ENCODE peak calls at places on chromosomes 12 and 14, in six cellular contexts. One of them, this sample, is unnamed.
A peak's percentile ranks its signal among the peaks of the same experiment; 100 is the strongest.

GRCh38 chr14:35403085-35403396 is 1.5 kb downstream of the NFKBIA start:
- DNase-seq in neuronal stem cell: no peak
- DNase-seq in IMR-90: peak; percentile 58
- DNase-seq in trophoblast cell: peak; percentile 28
- DNase-seq in H1: no peak
- DNase-seq in H9: no peak
- DNase-seq in this sample: no peak

GRCh38 chr12:122354958-122355641 is 67.4 kb downstream of the CLIP1 start:
- DNase-seq in trophoblast cell: no peak
- DNase-seq in H9: no peak
- DNase-seq in IMR-90: no peak
- DNase-seq in H1: no peak
- DNase-seq in neuronal stem cell: no peak
- DNase-seq in this sample: no peak

GRCh38 chr14:81162941-81163340 is 57.8 kb downstream of the GTF2A1 start:
- DNase-seq in IMR-90: peak; percentile 34
- DNase-seq in H1: no peak
- DNase-seq in trophoblast cell: peak; percentile 26
- DNase-seq in neuronal stem cell: no peak
- DNase-seq in H9: no peak
- DNase-seq in this sample: no peak

GRCh38 chr14:64788706-64789105 is 84.5 kb downstream of the PLEKHG3 start:
- DNase-seq in H9: no peak
- DNase-seq in trophoblast cell: peak; percentile 62
- DNase-seq in H1: no peak
- DNase-seq in IMR-90: peak; percentile 94
- DNase-seq in neuronal stem cell: no peak
- DNase-seq in this sample: peak; percentile 77

GRCh38 chr14:72476657-72477499 is 417.0 kb downstream of the DPF3 start:
- DNase-seq in H9: peak; percentile 33
- DNase-seq in IMR-90: peak; percentile 53
- DNase-seq in trophoblast cell: peak; percentile 31
- DNase-seq in H1: no peak
- DNase-seq in neuronal stem cell: no peak
- DNase-seq in this sample: peak; percentile 86

GRCh38 chr14:66508846-66509621 is 1.1 kb downstream of the GPHN start:
- DNase-seq in trophoblast cell: peak; percentile 37
- DNase-seq in neuronal stem cell: peak; percentile 33
- DNase-seq in H9: peak; percentile 31
- DNase-seq in IMR-90: peak; percentile 15
- DNase-seq in H1: peak; percentile 67
- DNase-seq in this sample: peak; percentile 47

GRCh38 chr12:51911788-51912711 is 4.7 kb downstream of the ACVRL1 start:
- DNase-seq in H1: no peak
- DNase-seq in neuronal stem cell: no peak
- DNase-seq in IMR-90: peak; percentile 50
- DNase-seq in H9: no peak
- DNase-seq in trophoblast cell: peak; percentile 21
- DNase-seq in this sample: peak; percentile 91

GRCh38 chr12:116628989-116629388 is 69.8 kb downstream of the MAP1LC3B2 start:
- DNase-seq in H9: no peak
- DNase-seq in trophoblast cell: no peak
- DNase-seq in IMR-90: no peak
- DNase-seq in neuronal stem cell: no peak
- DNase-seq in H1: no peak
- DNase-seq in this sample: no peak

GRCh38 chr12:25694072-25694471 is 141.0 kb upstream of the LMNTD1 start:
- DNase-seq in neuronal stem cell: no peak
- DNase-seq in trophoblast cell: peak; percentile 31
- DNase-seq in IMR-90: peak; percentile 85
- DNase-seq in H1: no peak
- DNase-seq in H9: no peak
- DNase-seq in this sample: peak; percentile 95

GRCh38 chr12:124774054-124774461 is 89.6 kb downstream of the SCARB1 start:
- DNase-seq in IMR-90: no peak
- DNase-seq in trophoblast cell: peak; percentile 67
- DNase-seq in neuronal stem cell: no peak
- DNase-seq in H1: no peak
- DNase-seq in H9: no peak
- DNase-seq in this sample: peak; percentile 36

GRCh38 chr12:119235352-119235751 is 56.6 kb downstream of the HSPB8 start:
- DNase-seq in H9: peak; percentile 69
- DNase-seq in neuronal stem cell: no peak
- DNase-seq in trophoblast cell: peak; percentile 39
- DNase-seq in H1: no peak
- DNase-seq in IMR-90: no peak
- DNase-seq in this sample: no peak

GRCh38 chr14:104082807-104083206 is 2.7 kb upstream of the ASPG start:
- DNase-seq in neuronal stem cell: no peak
- DNase-seq in H9: no peak
- DNase-seq in H1: no peak
- DNase-seq in trophoblast cell: no peak
- DNase-seq in IMR-90: no peak
- DNase-seq in this sample: no peak

GRCh38 chr14:26410189-26410685 is 187.6 kb downstream of the NOVA1 start:
- DNase-seq in trophoblast cell: peak; percentile 22
- DNase-seq in H9: no peak
- DNase-seq in neuronal stem cell: no peak
- DNase-seq in IMR-90: no peak
- DNase-seq in H1: no peak
- DNase-seq in this sample: peak; percentile 30

GRCh38 chr14:68790656-68791077 is 2.2 kb downstream of the ZFP36L1 start:
- DNase-seq in H9: no peak
- DNase-seq in trophoblast cell: peak; percentile 5
- DNase-seq in IMR-90: no peak
- DNase-seq in neuronal stem cell: no peak
- DNase-seq in H1: peak; percentile 39
- DNase-seq in this sample: no peak

GRCh38 chr12:68334136-68334535 is 2.0 kb upstream of the MDM1 start:
- DNase-seq in H1: no peak
- DNase-seq in IMR-90: no peak
- DNase-seq in neuronal stem cell: no peak
- DNase-seq in H9: peak; percentile 51
- DNase-seq in trophoblast cell: no peak
- DNase-seq in this sample: no peak

GRCh38 chr14:24171422-24172260 is at the start of gene REC8:
- DNase-seq in H1: peak; percentile 97
- DNase-seq in H9: peak; percentile 100
- DNase-seq in neuronal stem cell: peak; percentile 94
- DNase-seq in trophoblast cell: no peak
- DNase-seq in IMR-90: no peak
- DNase-seq in this sample: peak; percentile 92

GRCh38 chr12:9992296-9992695 is 6.6 kb downstream of the CLEC1B start:
- DNase-seq in H9: no peak
- DNase-seq in H1: no peak
- DNase-seq in neuronal stem cell: no peak
- DNase-seq in IMR-90: no peak
- DNase-seq in trophoblast cell: no peak
- DNase-seq in this sample: no peak

DNA sequence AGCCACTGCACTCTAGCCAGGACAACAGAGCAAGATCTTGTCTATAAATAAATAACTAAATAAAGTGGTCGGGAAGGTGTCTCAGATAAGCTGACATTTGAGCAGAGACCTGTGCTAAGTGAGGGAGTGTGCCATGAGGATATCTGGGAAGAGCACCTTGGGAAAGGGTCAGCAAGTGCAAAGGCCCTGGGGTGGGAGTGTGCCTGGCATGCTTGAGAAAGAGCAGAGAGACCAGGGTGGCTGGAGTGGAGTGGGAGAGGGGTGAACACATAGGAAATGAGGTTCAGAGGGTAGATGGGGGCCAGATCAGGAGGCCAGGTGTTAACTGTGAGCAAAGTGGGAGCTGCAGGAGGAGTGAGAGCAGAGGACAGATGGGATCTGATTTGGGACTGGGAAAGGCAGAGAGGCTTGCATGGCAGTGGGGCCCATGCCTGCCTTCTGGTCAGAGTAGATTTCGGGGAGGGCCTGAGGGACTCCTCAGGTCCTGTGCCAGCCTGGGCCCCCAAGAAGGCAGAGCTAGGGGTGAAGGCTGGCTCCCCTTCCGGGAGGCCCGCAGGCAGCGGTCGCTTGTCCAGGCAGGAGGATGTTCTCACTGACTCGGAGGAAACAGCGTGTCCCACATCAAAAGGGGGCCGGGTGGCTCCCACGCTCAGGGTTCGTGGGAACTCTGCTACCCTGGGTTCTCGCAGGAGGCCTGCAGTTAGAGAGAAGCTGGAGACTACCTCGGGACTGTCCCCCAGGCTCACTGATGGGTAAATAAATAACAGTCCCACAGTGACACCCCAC is 32.6 kb downstream of the DTX1 start:
- DNase-seq in neuronal stem cell: no peak
- DNase-seq in trophoblast cell: no peak
- DNase-seq in H9: no peak
- DNase-seq in IMR-90: no peak
- DNase-seq in H1: no peak
- DNase-seq in this sample: no peak
- H4K91ac ChIP-seq in neuronal stem cell: no peak overlapping the region
- H4K91ac ChIP-seq in trophoblast cell: no peak overlapping the region
- H4K91ac ChIP-seq in H9: no peak overlapping the region
- H4K91ac ChIP-seq in IMR-90: no peak overlapping the region
- H4K91ac ChIP-seq in H1: no peak overlapping the region
- H4K91ac ChIP-seq in this sample: no peak overlapping the region

GRCh38 chr14:99568567-99569560 is 35.1 kb downstream of the CCDC85C start:
- DNase-seq in H9: no peak
- DNase-seq in trophoblast cell: no peak
- DNase-seq in IMR-90: peak; percentile 63
- DNase-seq in neuronal stem cell: no peak
- DNase-seq in H1: no peak
- DNase-seq in this sample: peak; percentile 72

GRCh38 chr14:99571303-99571986 is 32.6 kb downstream of the CCDC85C start:
- DNase-seq in H9: no peak
- DNase-seq in trophoblast cell: no peak
- DNase-seq in neuronal stem cell: no peak
- DNase-seq in IMR-90: no peak
- DNase-seq in H1: no peak
- DNase-seq in this sample: no peak

GRCh38 chr14:99572173-99572999 is 31.6 kb downstream of the CCDC85C start:
- DNase-seq in H9: no peak
- DNase-seq in H1: no peak
- DNase-seq in neuronal stem cell: no peak
- DNase-seq in IMR-90: no peak
- DNase-seq in trophoblast cell: peak; percentile 95
- DNase-seq in this sample: no peak

GRCh38 chr14:99569725-99570541 is 34.1 kb downstream of the CCDC85C start:
- DNase-seq in neuronal stem cell: no peak
- DNase-seq in H1: no peak
- DNase-seq in trophoblast cell: no peak
- DNase-seq in IMR-90: no peak
- DNase-seq in H9: no peak
- DNase-seq in this sample: no peak

GRCh38 chr14:99570542-99571302 is 33.3 kb downstream of the CCDC85C start:
- DNase-seq in H1: no peak
- DNase-seq in IMR-90: no peak
- DNase-seq in trophoblast cell: no peak
- DNase-seq in H9: no peak
- DNase-seq in neuronal stem cell: no peak
- DNase-seq in this sample: no peak
- H2BK120ac ChIP-seq in H1: no peak overlapping the region
- H2BK120ac ChIP-seq in IMR-90: no peak overlapping the region
- H2BK120ac ChIP-seq in trophoblast cell: peak overlapping the region; percentile 65
- H2BK120ac ChIP-seq in H9: no peak overlapping the region
- H2BK120ac ChIP-seq in neuronal stem cell: no peak overlapping the region
- H2BK120ac ChIP-seq in this sample: no peak overlapping the region

GRCh38 chr12:112986291-112986800 is 8.0 kb downstream of the OAS2 start:
- DNase-seq in H9: no peak
- DNase-seq in neuronal stem cell: no peak
- DNase-seq in IMR-90: no peak
- DNase-seq in H1: no peak
- DNase-seq in trophoblast cell: peak; percentile 11
- DNase-seq in this sample: no peak

GRCh38 chr12:112988224-112988623 is 9.9 kb downstream of the OAS2 start:
- DNase-seq in IMR-90: no peak
- DNase-seq in neuronal stem cell: no peak
- DNase-seq in H1: no peak
- DNase-seq in H9: no peak
- DNase-seq in trophoblast cell: no peak
- DNase-seq in this sample: no peak

GRCh38 chr12:112992541-112993398 is 14.5 kb downstream of the OAS2 start:
- DNase-seq in H9: peak; percentile 80
- DNase-seq in H1: peak; percentile 91
- DNase-seq in trophoblast cell: peak; percentile 85
- DNase-seq in IMR-90: peak; percentile 53
- DNase-seq in neuronal stem cell: peak; percentile 38
- DNase-seq in this sample: peak; percentile 56

GRCh38 chr12:112985655-112986290 is 7.5 kb downstream of the OAS2 start:
- DNase-seq in IMR-90: no peak
- DNase-seq in H1: no peak
- DNase-seq in trophoblast cell: no peak
- DNase-seq in neuronal stem cell: no peak
- DNase-seq in H9: no peak
- DNase-seq in this sample: no peak

DNA sequence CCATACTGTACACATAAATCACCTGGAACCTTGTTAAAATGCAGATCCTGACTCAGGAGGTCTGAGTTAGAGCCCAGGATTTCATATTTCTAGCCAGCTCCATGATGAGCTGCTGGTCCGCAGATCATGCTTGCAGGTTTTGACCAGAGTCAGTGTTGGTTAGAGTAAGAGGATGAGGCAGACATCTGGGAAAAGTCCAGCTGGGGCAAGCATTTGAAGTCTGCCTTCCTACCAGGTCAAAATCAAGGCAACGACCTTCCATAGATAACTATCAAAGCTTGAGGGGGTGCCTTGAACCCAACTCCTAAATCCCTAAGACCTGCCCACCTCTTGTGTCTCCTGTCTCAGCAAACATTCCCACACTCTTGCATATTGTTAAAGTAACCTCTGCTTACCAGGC is 9.2 kb downstream of the OAS2 start:
- DNase-seq in H9: no peak
- DNase-seq in trophoblast cell: no peak
- DNase-seq in IMR-90: no peak
- DNase-seq in H1: no peak
- DNase-seq in neuronal stem cell: no peak
- DNase-seq in this sample: no peak
- H3K4me1 ChIP-seq in H9: no peaks in the 10 kb centered on the region
- H3K4me1 ChIP-seq in trophoblast cell: no peaks in the 10 kb centered on the region
- H3K4me1 ChIP-seq in IMR-90: no peaks in the 10 kb centered on the region
- H3K4me1 ChIP-seq in H1: no peaks in the 10 kb centered on the region
- H3K4me1 ChIP-seq in neuronal stem cell: no peaks in the 10 kb centered on the region
- H3K4me1 ChIP-seq in this sample: no peaks in the 10 kb centered on the region

GRCh38 chr14:98379829-98380228 is 892.2 kb downstream of the BCL11B start:
- DNase-seq in H1: no peak
- DNase-seq in neuronal stem cell: no peak
- DNase-seq in IMR-90: no peak
- DNase-seq in trophoblast cell: no peak
- DNase-seq in H9: no peak
- DNase-seq in this sample: no peak

GRCh38 chr14:98385851-98386250 is 886.1 kb downstream of the BCL11B start:
- DNase-seq in IMR-90: no peak
- DNase-seq in H9: no peak
- DNase-seq in trophoblast cell: no peak
- DNase-seq in H1: no peak
- DNase-seq in neuronal stem cell: no peak
- DNase-seq in this sample: no peak

DNA sequence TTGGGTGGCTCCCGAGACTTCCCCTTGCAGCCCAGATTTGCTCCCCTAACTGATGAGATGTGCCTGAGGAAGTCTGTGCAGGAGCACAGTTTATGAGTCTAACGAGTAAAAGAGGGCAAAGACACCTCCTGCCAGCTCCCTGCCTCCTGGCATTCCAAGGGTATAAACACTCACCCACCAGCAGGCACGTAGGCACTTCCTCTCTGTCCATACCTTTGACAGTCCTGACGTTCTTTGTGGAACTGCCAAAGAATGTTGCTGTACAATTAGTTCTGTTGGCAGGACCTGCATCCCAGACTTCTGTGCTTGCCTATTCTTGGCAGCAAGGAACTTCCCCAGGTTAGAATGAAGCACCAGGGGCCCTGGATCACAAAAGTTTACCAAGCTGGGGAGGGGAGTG is 889.3 kb downstream of the BCL11B start:
- DNase-seq in H9: no peak
- DNase-seq in neuronal stem cell: no peak
- DNase-seq in IMR-90: no peak
- DNase-seq in trophoblast cell: peak; percentile 60
- DNase-seq in H1: no peak
- DNase-seq in this sample: no peak
- H4K91ac ChIP-seq in H9: no peak overlapping the region
- H4K91ac ChIP-seq in neuronal stem cell: no peak overlapping the region
- H4K91ac ChIP-seq in IMR-90: no peak overlapping the region
- H4K91ac ChIP-seq in trophoblast cell: no peak overlapping the region
- H4K91ac ChIP-seq in H1: no peak overlapping the region
- H4K91ac ChIP-seq in this sample: no peak overlapping the region